ENCODE peak calls at places on chromosome 1, in six cellular contexts. V is psoas muscle; A is tibial nerve; P is hepatocyte; Y is CD8-positive, alpha-beta T cell; M is stomach. N is an unnamed sample.

GRCh38 chr1:67732750-67733151 is 47.8 kb downstream of the GADD45A start:
- DNase-seq in V (no peak), A (no peak), P (no peak), Y (no peak), M (no peak), N (no peak)

GRCh38 chr1:32074841-32075240 is 2.1 kb downstream of the TMEM39B start:
- DNase-seq in V (no peak), A (no peak), P (no peak), Y (no peak), M (no peak), N (no peak)

GRCh38 chr1:77636864-77637263 is 45.6 kb downstream of the ZZZ3 start:
- DNase-seq in V (no peak), A (no peak), P (no peak), Y (no peak), M (no peak), N (no peak)

GRCh38 chr1:23980725-23981063 is 567 bp upstream of the SRSF10 start:
- DNase-seq in V (no peak), A (peak; percentile 22), P (peak; percentile 43), Y (no peak), M (no peak), N (peak; percentile 23)

GRCh38 chr1:233393926-233394680 is 66.6 kb downstream of the MAP3K21 start:
- DNase-seq in V (no peak), A (no peak), P (no peak), Y (no peak), M (no peak), N (no peak)

GRCh38 chr1:231219422-231220401 is 21.3 kb upstream of the GNPAT start:
- DNase-seq in V (no peak), A (no peak), P (no peak), Y (no peak), M (no peak), N (no peak)

GRCh38 chr1:25036117-25036546 is 106.1 kb upstream of the RUNX3 start:
- DNase-seq in V (no peak), A (no peak), P (no peak), Y (no peak), M (no peak), N (no peak)

GRCh38 chr1:228210076-228210651 is 2.3 kb downstream of the OBSCN start:
- DNase-seq in V (peak; percentile 96), A (no peak), P (peak; percentile 74), Y (no peak), M (no peak), N (peak; percentile 59)

GRCh38 chr1:197909346-197909745 is 6.9 kb downstream of the C1orf53 start:
- DNase-seq in V (no peak), A (no peak), P (no peak), Y (no peak), M (no peak), N (no peak)

GRCh38 chr1:44059956-44060355 is 28.7 kb upstream of the SLC6A9 start:
- DNase-seq in V (no peak), A (no peak), P (no peak), Y (no peak), M (no peak), N (no peak)

GRCh38 chr1:26049531-26050254 is 3.8 kb upstream of the SLC30A2 start:
- DNase-seq in V (peak; percentile 90), A (no peak), P (peak; percentile 80), Y (no peak), M (no peak), N (no peak)

GRCh38 chr1:94191216-94191615 is 46.2 kb downstream of the ARHGAP29 start:
- DNase-seq in V (no peak), A (no peak), P (no peak), Y (no peak), M (no peak), N (no peak)

GRCh38 chr1:183827801-183828200 is 22.9 kb downstream of the RGL1 start:
- DNase-seq in V (no peak), A (no peak), P (no peak), Y (no peak), M (no peak), N (no peak)

GRCh38 chr1:6116137-6116536 is 64.0 kb downstream of the CHD5 start:
- DNase-seq in V (no peak), A (no peak), P (no peak), Y (no peak), M (no peak), N (no peak)

GRCh38 chr1:247487057-247487456 is 29.2 kb upstream of the OR2B11 start:
- DNase-seq in V (no peak), A (peak; percentile 36), P (peak; percentile 57), Y (peak; percentile 6), M (no peak), N (peak; percentile 49)

GRCh38 chr1:103284270-103284669 is 175.9 kb upstream of the COL11A1 start:
- DNase-seq in V (no peak), A (no peak), P (no peak), Y (no peak), M (no peak), N (no peak)

GRCh38 chr1:154962238-154962678 is 676 bp upstream of the PYGO2 start:
- DNase-seq in V (no peak), A (peak; percentile 24), P (no peak), Y (no peak), M (no peak), N (peak; percentile 68)

GRCh38 chr1:223707270-223708000 is 4.9 kb upstream of the CAPN2 start:
- DNase-seq in V (peak; percentile 79), A (peak; percentile 73), P (peak; percentile 91), Y (no peak), M (peak; percentile 72), N (no peak)

GRCh38 chr1:235999259-235999925 is 65.5 kb downstream of the NID1 start:
- DNase-seq in V (no peak), A (no peak), P (no peak), Y (peak; percentile 57), M (no peak), N (no peak)

GRCh38 chr1:179786815-179787736 is 44.0 kb downstream of the FAM163A start:
- DNase-seq in V (no peak), A (no peak), P (no peak), Y (no peak), M (no peak), N (no peak)

GRCh38 chr1:91622586-91622985 is 121.9 kb downstream of the CDC7 start:
- DNase-seq in V (peak; percentile 82), A (peak; percentile 80), P (no peak), Y (no peak), M (no peak), N (no peak)

GRCh38 chr1:166302919-166303758 is 136.3 kb upstream of the FAM78B start:
- DNase-seq in V (no peak), A (no peak), P (no peak), Y (no peak), M (no peak), N (peak; percentile 35)

GRCh38 chr1:87439821-87440220 is 111.1 kb downstream of the LMO4 start:
- DNase-seq in V (no peak), A (no peak), P (no peak), Y (no peak), M (no peak), N (no peak)

GRCh38 chr1:94079056-94079990 is 41.6 kb downstream of the ABCA4 start:
- DNase-seq in V (no peak), A (no peak), P (no peak), Y (no peak), M (no peak), N (peak; percentile 88)

GRCh38 chr1:163410073-163410522 is 88.3 kb downstream of the NUF2 start:
- DNase-seq in V (no peak), A (peak; percentile 31), P (peak; percentile 82), Y (peak; percentile 3), M (peak; percentile 44), N (peak; percentile 88)

GRCh38 chr1:150869683-150870082 is 6.7 kb downstream of the ARNT start:
- DNase-seq in V (no peak), A (no peak), P (no peak), Y (no peak), M (no peak), N (no peak)
- TF ChIP-seq CTCF in V (no peak), A (no peak), P (no peak), Y (no peak), M (no peak), N (no peak)

GRCh38 chr1:15522551-15522950 is 1.5 kb downstream of the CASP9 start:
- DNase-seq in V (no peak), A (no peak), P (no peak), Y (no peak), M (peak; percentile 19), N (no peak)
- H3K27ac ChIP-seq in V (peak overlapping the region; percentile 91), A (no peak overlapping the region), P (no peak overlapping the region), Y (no peak overlapping the region), M (no peak overlapping the region), N (no peak overlapping the region)

GRCh38 chr1:52848423-52848822 is 5.9 kb downstream of the ZYG11A start:
- DNase-seq in V (no peak), A (no peak), P (no peak), Y (no peak), M (no peak), N (no peak)

DNA sequence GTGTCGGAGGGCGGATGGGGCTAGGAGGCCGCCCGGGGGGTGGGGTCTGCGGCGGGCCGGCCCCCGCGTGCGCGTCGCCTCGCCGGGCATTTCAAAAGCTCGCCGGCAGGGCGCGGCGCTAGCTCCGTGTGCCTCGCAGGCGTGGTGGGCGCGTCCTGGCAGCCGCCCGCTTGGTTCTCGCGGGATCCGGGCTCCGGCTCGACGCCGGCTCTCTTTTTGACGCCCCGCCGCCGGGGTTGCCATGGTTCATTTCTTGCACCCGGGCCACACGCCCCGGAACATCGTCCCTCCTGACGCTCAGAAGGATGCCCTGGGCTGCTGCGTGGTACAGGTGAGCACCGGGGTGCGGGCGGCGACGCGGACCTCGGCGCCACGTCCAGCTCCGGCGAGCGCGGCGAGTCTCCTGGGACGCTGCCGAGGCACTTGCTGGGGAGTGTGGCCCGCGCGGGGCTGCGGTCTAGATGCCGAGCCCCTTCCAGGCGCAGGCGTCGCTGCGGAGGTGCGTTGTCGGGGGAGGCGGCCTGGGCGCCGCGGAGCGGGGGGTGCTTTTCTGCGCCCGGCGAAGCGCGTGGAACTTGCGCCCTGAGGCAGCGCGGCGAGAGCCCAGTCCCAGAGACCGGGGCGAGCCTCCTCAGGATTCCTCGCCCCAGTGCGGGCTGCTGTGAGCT is at the start of gene ZYG11A:
- DNase-seq in V (peak; percentile 74), A (no peak), P (peak; percentile 93), Y (peak; percentile 29), M (peak; percentile 59), N (peak; percentile 92)
- TF ChIP-seq CTCF in V (peak; percentile 29), A (peak; percentile 32), P (no peak), Y (peak; percentile 17), M (no peak), N (peak; percentile 37)

DNA sequence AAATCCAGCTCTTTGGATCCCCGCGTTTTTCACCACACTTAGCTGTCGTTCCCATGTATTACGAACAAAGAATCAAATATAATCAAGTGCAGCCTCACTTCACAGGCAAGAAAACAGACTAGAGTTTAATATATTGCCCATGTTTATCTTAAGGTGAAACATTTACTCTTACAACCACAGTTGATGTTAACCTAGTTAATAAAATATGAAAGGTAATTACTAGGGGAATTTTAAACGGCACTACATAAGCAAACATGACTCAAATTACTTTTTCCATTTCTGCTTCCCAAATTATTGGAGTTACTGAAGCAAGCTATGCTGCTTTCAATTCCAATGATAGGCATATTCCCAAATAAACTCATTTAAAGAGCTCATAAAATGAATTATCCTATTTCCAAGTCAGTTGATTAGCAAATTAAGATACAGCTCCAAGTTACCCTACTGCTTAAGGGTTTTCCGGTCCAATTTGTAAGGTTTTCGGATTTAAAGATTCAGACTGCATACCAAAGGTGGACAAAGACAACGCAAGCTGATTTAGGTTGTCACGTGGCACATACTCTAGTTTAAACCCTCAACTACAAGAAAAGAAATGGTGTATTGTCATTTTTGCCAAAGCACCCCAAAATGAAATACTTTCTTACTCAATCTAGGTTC is 5.9 kb downstream of the COX20 start:
- DNase-seq in V (no peak), A (no peak), P (no peak), Y (no peak), M (no peak), N (no peak)
- H3K27ac ChIP-seq in V (peak overlapping the region; percentile 28), A (no peak overlapping the region), P (peak overlapping the region; percentile 57), Y (no peak overlapping the region), M (peak overlapping the region; percentile 42), N (peak overlapping the region; percentile 82)